ENCODE peak calls at places on chromosomes 6 and 20, in four cellular contexts. One of them, this sample, is unnamed.

GRCh38 chr6:89951574-89952360 is 57.5 kb downstream of the GJA10 start:
- DNase-seq in HepG2: peak; percentile 44
- DNase-seq in K562: no peak
- DNase-seq in GM12878: no peak
- DNase-seq in this sample: no peak

GRCh38 chr20:19129976-19130612 is 82.3 kb upstream of the SLC24A3 start:
- DNase-seq in K562: no peak
- DNase-seq in GM12878: no peak
- DNase-seq in HepG2: no peak
- DNase-seq in this sample: no peak

GRCh38 chr6:157840776-157841175 is 17.7 kb downstream of the SNX9 start:
- DNase-seq in GM12878: no peak
- DNase-seq in K562: no peak
- DNase-seq in HepG2: no peak
- DNase-seq in this sample: peak; percentile 63

GRCh38 chr6:41527721-41528408 is 18.3 kb upstream of the FOXP4 start:
- DNase-seq in K562: no peak
- DNase-seq in HepG2: peak; percentile 41
- DNase-seq in GM12878: no peak
- DNase-seq in this sample: peak; percentile 48

GRCh38 chr6:22147469-22147815 is 149.4 kb downstream of the PRL start:
- DNase-seq in HepG2: no peak
- DNase-seq in GM12878: no peak
- DNase-seq in K562: no peak
- DNase-seq in this sample: no peak

GRCh38 chr6:148745926-148746325 is 904 bp upstream of the UST start:
- DNase-seq in K562: no peak
- DNase-seq in GM12878: no peak
- DNase-seq in HepG2: no peak
- DNase-seq in this sample: no peak

GRCh38 chr6:153962548-153962947 is 76.5 kb upstream of the OPRM1 start:
- DNase-seq in HepG2: no peak
- DNase-seq in K562: no peak
- DNase-seq in GM12878: no peak
- DNase-seq in this sample: no peak

GRCh38 chr20:6769953-6770831 is 2.7 kb downstream of the BMP2 start:
- DNase-seq in K562: no peak
- DNase-seq in GM12878: no peak
- DNase-seq in HepG2: no peak
- DNase-seq in this sample: peak; percentile 40

GRCh38 chr20:4867036-4867435 is 134.3 kb downstream of the SLC23A2 start:
- DNase-seq in GM12878: no peak
- DNase-seq in HepG2: no peak
- DNase-seq in K562: no peak
- DNase-seq in this sample: no peak

GRCh38 chr20:36311854-36312723 is 6.0 kb downstream of the DLGAP4 start:
- DNase-seq in HepG2: no peak
- DNase-seq in K562: no peak
- DNase-seq in GM12878: no peak
- DNase-seq in this sample: no peak

GRCh38 chr6:146352163-146352562 is 191.5 kb upstream of the RAB32 start:
- DNase-seq in K562: no peak
- DNase-seq in GM12878: no peak
- DNase-seq in HepG2: no peak
- DNase-seq in this sample: no peak

GRCh38 chr20:60334936-60335335 is 376.7 kb downstream of the CDH26 start:
- DNase-seq in K562: no peak
- DNase-seq in HepG2: no peak
- DNase-seq in GM12878: no peak
- DNase-seq in this sample: no peak

GRCh38 chr20:25178563-25179438 is 16.7 kb upstream of the ENTPD6 start:
- DNase-seq in HepG2: peak; percentile 67
- DNase-seq in K562: peak; percentile 12
- DNase-seq in GM12878: no peak
- DNase-seq in this sample: peak; percentile 65

GRCh38 chr6:52352239-52353008 is 9.5 kb upstream of the PAQR8 start:
- DNase-seq in HepG2: peak; percentile 98
- DNase-seq in K562: no peak
- DNase-seq in GM12878: peak; percentile 79
- DNase-seq in this sample: peak; percentile 85

GRCh38 chr6:166904101-166904746 is 52.1 kb downstream of the RNASET2 start:
- DNase-seq in GM12878: no peak
- DNase-seq in HepG2: no peak
- DNase-seq in K562: no peak
- DNase-seq in this sample: no peak

GRCh38 chr6:1326535-1327121 is 14.7 kb downstream of the FOXQ1 start:
- DNase-seq in GM12878: no peak
- DNase-seq in HepG2: no peak
- DNase-seq in K562: no peak
- DNase-seq in this sample: no peak

GRCh38 chr20:32285082-32285620 is 7.7 kb downstream of the KIF3B start:
- DNase-seq in GM12878: peak; percentile 40
- DNase-seq in K562: no peak
- DNase-seq in HepG2: no peak
- DNase-seq in this sample: no peak

GRCh38 chr6:39830444-39830843 is 38.3 kb downstream of the DAAM2 start:
- DNase-seq in K562: no peak
- DNase-seq in GM12878: no peak
- DNase-seq in HepG2: no peak
- DNase-seq in this sample: no peak
- TF ChIP-seq MYC in K562: no peak
- TF ChIP-seq MYC in GM12878: no peak
- TF ChIP-seq MYC in HepG2: no peak
- TF ChIP-seq MYC in this sample: no peak

DNA sequence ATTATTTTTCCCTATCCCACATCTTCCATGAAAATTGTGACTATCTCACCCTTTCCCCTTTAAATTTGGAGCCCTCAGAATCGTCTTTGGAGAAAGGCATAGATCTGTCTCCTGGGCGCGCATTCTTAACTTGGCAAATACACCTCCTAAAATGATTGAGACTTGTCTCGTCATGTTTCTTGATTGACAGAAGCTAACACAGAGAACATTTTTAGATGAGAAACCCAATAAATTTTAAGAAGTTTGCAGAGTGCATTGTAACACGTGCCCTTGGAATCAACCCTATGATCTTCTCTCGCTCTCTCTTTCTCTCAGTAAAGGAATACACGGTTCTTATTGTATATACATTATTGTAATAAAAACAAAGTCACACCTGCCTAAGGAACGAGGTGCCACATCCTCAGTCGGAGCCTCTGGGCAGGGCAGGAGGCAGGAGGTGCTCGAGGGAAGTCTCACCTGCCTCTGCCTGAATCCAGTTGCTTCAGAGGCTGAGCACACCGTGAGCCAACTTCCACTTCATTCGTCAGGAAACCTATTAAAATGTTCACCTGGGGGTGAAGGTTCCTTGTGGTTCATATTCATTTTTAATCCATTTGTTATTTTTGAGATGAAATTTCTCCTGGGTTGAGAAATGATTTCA is 90.4 kb upstream of the THBS2 start:
- DNase-seq in GM12878: no peak
- DNase-seq in K562: no peak
- DNase-seq in HepG2: no peak
- DNase-seq in this sample: no peak
- H3K27ac ChIP-seq in GM12878: no peak overlapping the region
- H3K27ac ChIP-seq in K562: no peak overlapping the region
- H3K27ac ChIP-seq in HepG2: no peak overlapping the region
- H3K27ac ChIP-seq in this sample: no peak overlapping the region

DNA sequence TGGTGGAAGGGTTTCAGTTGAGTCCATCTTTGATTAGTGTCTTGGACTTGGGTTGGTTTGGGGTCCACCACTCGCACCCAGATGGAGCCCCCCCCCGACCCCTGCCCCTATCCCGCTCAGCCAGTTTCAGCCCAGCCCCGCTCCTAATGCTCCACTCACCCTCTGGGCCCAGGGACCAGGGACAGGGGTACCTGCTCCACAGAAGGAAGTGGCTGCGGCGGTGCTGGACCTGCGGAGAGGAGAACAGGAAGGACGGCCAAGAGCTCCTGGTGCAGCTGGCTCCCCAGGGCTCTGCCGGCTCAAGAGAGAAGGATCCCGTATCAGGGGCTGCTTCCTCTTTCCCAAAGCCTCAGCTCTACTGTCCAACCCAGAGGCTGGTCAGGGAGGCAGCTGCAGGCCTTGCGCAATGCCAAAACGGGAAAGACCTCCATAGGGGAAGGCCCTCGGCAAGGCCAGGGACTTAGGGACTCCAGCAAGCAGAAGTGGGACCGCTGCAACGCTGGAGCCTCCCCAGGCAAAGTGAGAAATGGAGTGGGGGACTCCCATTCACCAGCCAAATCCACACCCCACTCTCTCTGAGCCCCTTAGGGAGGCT is at the start of gene SIGLEC1:
- DNase-seq in HepG2: no peak
- DNase-seq in K562: no peak
- DNase-seq in GM12878: no peak
- DNase-seq in this sample: no peak
- H2AFZ ChIP-seq in HepG2: no peak within 1 kb of the TSS
- H2AFZ ChIP-seq in K562: no peak within 1 kb of the TSS
- H2AFZ ChIP-seq in GM12878: no peak within 1 kb of the TSS
- H2AFZ ChIP-seq in this sample: no peak within 1 kb of the TSS

GRCh38 chr20:1462834-1463233 is 3.8 kb downstream of the NSFL1C start:
- DNase-seq in K562: no peak
- DNase-seq in GM12878: peak; percentile 26
- DNase-seq in HepG2: no peak
- DNase-seq in this sample: no peak
- TF ChIP-seq MYC in K562: no peak
- TF ChIP-seq MYC in GM12878: no peak
- TF ChIP-seq MYC in HepG2: no peak
- TF ChIP-seq MYC in this sample: no peak

DNA sequence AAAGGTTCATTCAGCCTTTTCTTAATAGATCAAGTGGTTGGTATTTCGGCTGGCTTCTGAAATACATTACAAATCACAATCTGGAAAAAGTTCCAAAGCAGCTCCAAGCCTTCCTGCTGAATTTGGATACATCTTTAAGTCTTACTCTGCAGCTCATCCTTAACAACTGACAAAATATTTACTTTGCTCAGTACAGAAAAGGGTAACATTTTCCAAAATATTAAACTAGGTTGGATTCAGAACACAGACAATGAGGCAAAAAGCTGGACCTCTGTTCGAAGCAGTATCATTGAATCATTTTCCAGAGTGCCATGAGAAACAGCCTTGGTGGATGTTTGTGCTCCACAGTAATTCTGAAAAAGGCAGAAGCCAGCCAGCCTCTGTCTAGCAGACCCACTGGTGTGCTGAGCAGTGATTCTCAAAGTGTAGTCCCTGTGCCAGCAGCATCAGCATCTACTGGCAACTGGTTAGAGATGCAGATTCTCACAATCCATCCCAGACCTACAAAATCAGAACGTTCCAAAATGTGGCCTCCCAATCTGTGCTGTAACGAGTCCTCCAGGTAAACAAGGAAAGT is 162.2 kb downstream of the AIG1 start:
- DNase-seq in K562: no peak
- DNase-seq in GM12878: no peak
- DNase-seq in HepG2: no peak
- DNase-seq in this sample: no peak
- H3K27ac ChIP-seq in K562: no peak overlapping the region
- H3K27ac ChIP-seq in GM12878: no peak overlapping the region
- H3K27ac ChIP-seq in HepG2: no peak overlapping the region
- H3K27ac ChIP-seq in this sample: no peak overlapping the region

GRCh38 chr6:35742842-35743241 is 6.0 kb downstream of the ARMC12 start:
- DNase-seq in HepG2: peak; percentile 91
- DNase-seq in K562: no peak
- DNase-seq in GM12878: no peak
- DNase-seq in this sample: no peak

GRCh38 chr6:35736293-35736894 is 438 bp upstream of the ARMC12 start:
- DNase-seq in GM12878: no peak
- DNase-seq in K562: peak; percentile 76
- DNase-seq in HepG2: peak; percentile 60
- DNase-seq in this sample: peak; percentile 54

GRCh38 chr6:35736982-35737412 is at the start of gene ARMC12:
- DNase-seq in GM12878: no peak
- DNase-seq in HepG2: no peak
- DNase-seq in K562: no peak
- DNase-seq in this sample: no peak

GRCh38 chr6:35737413-35738211 is 780 bp downstream of the ARMC12 start:
- DNase-seq in K562: peak; percentile 72
- DNase-seq in HepG2: peak; percentile 87
- DNase-seq in GM12878: no peak
- DNase-seq in this sample: peak; percentile 77

GRCh38 chr6:35739645-35740517 is 3.0 kb downstream of the ARMC12 start:
- DNase-seq in GM12878: no peak
- DNase-seq in HepG2: peak; percentile 94
- DNase-seq in K562: peak; percentile 61
- DNase-seq in this sample: no peak
- H2AFZ ChIP-seq in GM12878: no peak overlapping the region
- H2AFZ ChIP-seq in HepG2: peak overlapping the region; percentile 59
- H2AFZ ChIP-seq in K562: peak overlapping the region; percentile 64
- H2AFZ ChIP-seq in this sample: peak overlapping the region; percentile 29

GRCh38 chr20:49219091-49219923 is at the start of gene DDX27:
- DNase-seq in HepG2: peak; percentile 99
- DNase-seq in GM12878: peak; percentile 99
- DNase-seq in K562: peak; percentile 96
- DNase-seq in this sample: peak; percentile 99
- TF ChIP-seq MYC in HepG2: peak; percentile 95
- TF ChIP-seq MYC in GM12878: no peak
- TF ChIP-seq MYC in K562: no peak
- TF ChIP-seq MYC in this sample: peak; percentile 58